ENCODE peak calls at places on chromosome 9, in four cellular contexts. I, H, U and W are unnamed samples. For H3K4me1, the result is how much of the 10 kb centered on the place peaks cover.

GRCh38 chr9:132794730-132795380 is 83.2 kb downstream of the AK8 start:
- DNase-seq in I (peak), H (no peak), U (no peak), W (no peak)

GRCh38 chr9:127926961-127927456 is 3.6 kb downstream of the PIP5KL1 start:
- DNase-seq in I (no peak), H (no peak), U (no peak), W (no peak)

GRCh38 chr9:133771486-133772482 is 33.6 kb upstream of the SARDH start:
- DNase-seq in I (no peak), H (no peak), U (no peak), W (no peak)

GRCh38 chr9:115930472-115930871 is 223.1 kb upstream of the PAPPA start:
- DNase-seq in I (no peak), H (no peak), U (no peak), W (no peak)

GRCh38 chr9:94780516-94780950 is 54.0 kb downstream of the AOPEP start:
- DNase-seq in I (no peak), H (no peak), U (no peak), W (no peak)

GRCh38 chr9:13513262-13513661 is 233.8 kb upstream of the MPDZ start:
- DNase-seq in I (peak), H (no peak), U (no peak), W (no peak)

GRCh38 chr9:69637801-69638200 is 34.4 kb downstream of the APBA1 start:
- DNase-seq in I (no peak), H (no peak), U (no peak), W (no peak)

GRCh38 chr9:98164912-98165311 is 27.5 kb downstream of the CORO2A start:
- DNase-seq in I (no peak), H (no peak), U (no peak), W (no peak)

GRCh38 chr9:21294904-21295538 is 10.1 kb downstream of the IFNA5 start:
- DNase-seq in I (no peak), H (peak), U (no peak), W (no peak)

GRCh38 chr9:35636135-35636876 is 14.4 kb downstream of the SIT1 start:
- DNase-seq in I (no peak), H (no peak), U (no peak), W (peak)
- H3K4me3 ChIP-seq in I (no peak), H (no peak), U (no peak), W (peak)

GRCh38 chr9:38392235-38393127 is at the start of gene ALDH1B1:
- DNase-seq in I (peak), H (peak), U (no peak), W (no peak)
- TF ChIP-seq CTCF in I (peak), H (peak), U (no peak), W (no peak)

DNA sequence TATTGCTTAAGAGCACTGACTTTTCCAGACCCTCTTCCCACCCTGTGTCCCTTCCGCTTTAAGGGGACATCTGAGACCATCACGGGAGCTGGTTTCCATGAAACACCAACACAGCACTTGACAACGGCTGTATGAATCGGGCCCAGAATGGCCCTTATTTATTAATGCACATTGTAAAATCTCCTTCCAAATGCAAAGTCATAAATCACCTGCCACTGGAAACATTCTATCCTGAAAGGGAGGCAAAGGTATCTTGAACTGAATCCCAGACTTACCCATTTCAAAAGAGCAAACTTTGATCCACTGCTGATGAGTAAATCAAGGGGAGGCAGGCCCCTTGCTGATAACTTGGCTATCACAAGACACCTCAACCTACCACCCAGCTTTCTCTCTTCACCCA is 37.4 kb downstream of the SHB start:
- DNase-seq in I (peak), H (no peak), U (no peak), W (no peak)
- H3K4me1 ChIP-seq in I (under half), H (under half), U (under half), W (under half)

GRCh38 chr9:137281345-137282116 is 4.0 kb downstream of the TOR4A start:
- DNase-seq in I (peak), H (no peak), U (no peak), W (no peak)
- H3K4me3 ChIP-seq in I (no peak), H (no peak), U (no peak), W (no peak)

GRCh38 chr9:129174724-129175514 is 3.1 kb downstream of the IER5L start:
- DNase-seq in I (peak), H (peak), U (no peak), W (peak)
- TF ChIP-seq CTCF in I (no peak), H (no peak), U (no peak), W (no peak)